ENCODE peak calls at places on chromosomes 12 and 14, in nine cellular contexts. L, X, U, Q, N, I, A, Z and R are unnamed samples.

GRCh38 chr12:79373896-79374499 is 316.8 kb downstream of the PAWR start:
- DNase-seq in L (no peak), X (peak), U (no peak), Q (peak), N (no peak), I (peak), A (no peak), Z (no peak), R (peak)

GRCh38 chr14:68349900-68350323 is 443.0 kb downstream of the ZFP36L1 start:
- DNase-seq in L (no peak), X (no peak), U (no peak), Q (no peak), N (no peak), I (no peak), A (no peak), Z (no peak), R (no peak)

GRCh38 chr14:101364503-101365328 is 196.6 kb upstream of the DIO3 start:
- DNase-seq in L (no peak), X (no peak), U (peak), Q (no peak), N (no peak), I (no peak), A (no peak), Z (no peak), R (no peak)

GRCh38 chr14:76699901-76700590 is 61.2 kb upstream of the VASH1 start:
- DNase-seq in L (no peak), X (no peak), U (peak), Q (no peak), N (no peak), I (no peak), A (no peak), Z (no peak), R (no peak)

GRCh38 chr14:32738206-32738871 is 200.3 kb upstream of the NPAS3 start:
- DNase-seq in L (no peak), X (no peak), U (no peak), Q (no peak), N (no peak), I (no peak), A (no peak), Z (no peak), R (no peak)

GRCh38 chr12:75571204-75571603 is 59.8 kb upstream of the KRR1 start:
- DNase-seq in L (no peak), X (no peak), U (no peak), Q (no peak), N (peak), I (no peak), A (peak), Z (no peak), R (no peak)

GRCh38 chr14:61569783-61570182 is 125.5 kb upstream of the HIF1A start:
- DNase-seq in L (peak), X (peak), U (no peak), Q (no peak), N (no peak), I (peak), A (no peak), Z (no peak), R (no peak)

GRCh38 chr12:6820171-6820570 is 1.4 kb upstream of the GPR162 start:
- DNase-seq in L (no peak), X (no peak), U (no peak), Q (no peak), N (no peak), I (no peak), A (no peak), Z (no peak), R (no peak)

GRCh38 chr12:2750185-2750584 is 44.6 kb upstream of the FKBP4 start:
- DNase-seq in L (no peak), X (no peak), U (no peak), Q (no peak), N (no peak), I (no peak), A (no peak), Z (no peak), R (no peak)

GRCh38 chr12:69129564-69129963 is 109.8 kb upstream of the CPSF6 start:
- DNase-seq in L (no peak), X (no peak), U (no peak), Q (no peak), N (no peak), I (no peak), A (no peak), Z (no peak), R (no peak)

GRCh38 chr14:35553808-35554207 is 19.8 kb downstream of the INSM2 start:
- DNase-seq in L (no peak), X (no peak), U (no peak), Q (no peak), N (no peak), I (no peak), A (no peak), Z (no peak), R (no peak)

GRCh38 chr14:60777856-60778578 is 43.5 kb downstream of the MNAT1 start:
- DNase-seq in L (no peak), X (no peak), U (no peak), Q (no peak), N (no peak), I (no peak), A (no peak), Z (no peak), R (no peak)

GRCh38 chr14:100594625-100594951 is 7.4 kb upstream of the BEGAIN start:
- DNase-seq in L (no peak), X (no peak), U (no peak), Q (no peak), N (no peak), I (no peak), A (no peak), Z (no peak), R (no peak)

GRCh38 chr14:64970776-64971451 is 1.2 kb downstream of the RAB15 start:
- DNase-seq in L (no peak), X (peak), U (no peak), Q (peak), N (no peak), I (no peak), A (no peak), Z (no peak), R (no peak)

GRCh38 chr12:110065540-110065939 is 17.2 kb upstream of the C12orf76 start:
- DNase-seq in L (no peak), X (no peak), U (no peak), Q (no peak), N (no peak), I (no peak), A (no peak), Z (no peak), R (no peak)

GRCh38 chr14:71266994-71267636 is 359.9 kb downstream of the PCNX1 start:
- DNase-seq in L (no peak), X (no peak), U (no peak), Q (no peak), N (no peak), I (no peak), A (no peak), Z (no peak), R (no peak)

GRCh38 chr12:57740656-57741412 is 2.3 kb upstream of the AGAP2 start:
- DNase-seq in L (peak), X (no peak), U (no peak), Q (no peak), N (no peak), I (peak), A (peak), Z (peak), R (peak)

GRCh38 chr14:91493169-91493568 is 16.9 kb downstream of the PPP4R3A start:
- DNase-seq in L (no peak), X (no peak), U (no peak), Q (no peak), N (no peak), I (no peak), A (no peak), Z (no peak), R (no peak)

GRCh38 chr12:96063046-96063445 is 27.7 kb upstream of the LTA4H start:
- DNase-seq in L (no peak), X (no peak), U (no peak), Q (peak), N (no peak), I (no peak), A (no peak), Z (no peak), R (no peak)